ENCODE peak calls at places on chromosomes 4 and X, in four cellular contexts. U is H1, I is HepG2, H is SK-N-SH. S is an unnamed sample.
A peak's percentile ranks its signal among the peaks of the same experiment; 100 is the strongest.

GRCh38 chrX:110012818-110013484 is 10.0 kb downstream of the TMEM164 start:
- DNase-seq in H (no peak), I (no peak), U (no peak), S (no peak)

GRCh38 chrX:3678287-3678686 is 35.2 kb downstream of the PRKX start:
- DNase-seq in H (no peak), U (no peak), I (no peak), S (no peak)

GRCh38 chr4:21198683-21199082 is 498.4 kb downstream of the PACRGL start:
- DNase-seq in U (no peak), I (peak; percentile 4), H (no peak), S (no peak)

GRCh38 chr4:117983541-117984451 is 50.5 kb upstream of the NDST3 start:
- DNase-seq in U (no peak), I (no peak), H (no peak), S (no peak)

GRCh38 chr4:144723471-144723870 is 77.5 kb downstream of the HHIP start:
- DNase-seq in U (no peak), H (no peak), I (no peak), S (no peak)

GRCh38 chr4:122458625-122459024 is 2.1 kb upstream of the IL2 start:
- DNase-seq in U (no peak), H (no peak), I (no peak), S (no peak)

GRCh38 chr4:112765317-112765989 is 128.5 kb downstream of the LARP7 start:
- DNase-seq in U (peak; percentile 9), I (peak; percentile 52), H (peak; percentile 71), S (peak; percentile 7)

GRCh38 chrX:40326186-40326965 is 228.6 kb upstream of the BCOR start:
- DNase-seq in I (no peak), H (no peak), U (no peak), S (no peak)

GRCh38 chr4:8646296-8647093 is 53.9 kb downstream of the CPZ start:
- DNase-seq in H (no peak), I (no peak), U (no peak), S (no peak)

GRCh38 chr4:89773793-89774192 is 63.2 kb downstream of the SNCA start:
- DNase-seq in H (no peak), U (no peak), I (no peak), S (no peak)

GRCh38 chr4:40995850-40996249 is 218.5 kb downstream of the APBB2 start:
- DNase-seq in U (no peak), I (no peak), H (no peak), S (no peak)

GRCh38 chr4:137367608-137368007 is 164.7 kb downstream of the PCDH18 start:
- DNase-seq in U (no peak), H (no peak), I (no peak), S (no peak)

GRCh38 chrX:103250977-103251376 is 4.0 kb downstream of the TCEAL8 start:
- DNase-seq in I (no peak), U (no peak), H (no peak), S (no peak)

GRCh38 chr4:120509222-120509621 is 413.3 kb downstream of the PRDM5 start:
- DNase-seq in I (no peak), U (no peak), H (no peak), S (no peak)

GRCh38 chrX:156004256-156004655 is 6.8 kb downstream of the IL9R start:
- DNase-seq in H (no peak), U (no peak), I (no peak), S (no peak)

GRCh38 chrX:72270316-72270866 is 6.7 kb downstream of the RPS4X start:
- DNase-seq in U (no peak), I (no peak), H (no peak), S (no peak)

GRCh38 chr4:1260418-1261106 is 11.6 kb upstream of the CTBP1 start:
- DNase-seq in U (no peak), I (no peak), H (no peak), S (no peak)

GRCh38 chr4:77078401-77078800 is 2.6 kb upstream of the CCNI start:
- DNase-seq in U (no peak), H (no peak), I (no peak), S (no peak)

GRCh38 chr4:175066923-175067627 is 148.9 kb downstream of the ADAM29 start:
- DNase-seq in I (no peak), U (no peak), H (no peak), S (no peak)

GRCh38 chrX:103311401-103311785 is 603 bp upstream of the BEX2 start:
- DNase-seq in U (no peak), H (no peak), I (no peak), S (no peak)

GRCh38 chrX:96433409-96434122 is 251.1 kb upstream of the DIAPH2 start:
- DNase-seq in U (no peak), H (no peak), I (no peak), S (no peak)

GRCh38 chr4:104901438-104901837 is 245.2 kb upstream of the TET2 start:
- DNase-seq in U (peak; percentile 1), H (no peak), I (no peak), S (no peak)
- TF ChIP-seq TCF12 in U (no peak), H (no peak), I (no peak), S (no peak)

DNA sequence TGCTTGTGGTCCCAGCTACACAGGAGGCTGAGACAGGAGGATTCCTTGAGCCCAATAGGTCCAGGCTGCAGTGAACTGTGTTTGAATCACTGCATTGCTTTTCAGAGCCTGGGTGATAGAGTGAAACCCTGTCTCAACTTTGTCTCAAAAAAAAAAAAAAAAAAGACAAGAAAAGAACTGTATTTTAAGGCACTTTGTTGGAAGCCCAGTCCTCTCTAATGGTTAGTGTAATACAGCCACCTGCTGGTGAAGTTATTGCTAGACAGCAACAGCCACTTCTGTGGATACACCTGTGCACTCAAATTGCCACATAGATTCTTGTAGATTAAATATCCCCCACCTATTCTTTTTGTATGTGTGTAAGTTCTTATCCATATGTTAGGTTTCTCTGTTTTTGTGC is 10.1 kb upstream of the FGG start:
- DNase-seq in H (peak; percentile 31), I (peak; percentile 66), U (no peak), S (no peak)
- TF ChIP-seq TCF12 in H (no peak), I (no peak), U (no peak), S (no peak)

GRCh38 chrX:48714573-48714972 is 18.0 kb downstream of the SUV39H1 start:
- DNase-seq in I (no peak), U (no peak), H (no peak), S (no peak)

GRCh38 chrX:48711929-48712505 is 15.5 kb downstream of the SUV39H1 start:
- DNase-seq in U (no peak), I (peak; percentile 61), H (no peak), S (no peak)

GRCh38 chrX:48713847-48714246 is 17.3 kb downstream of the SUV39H1 start:
- DNase-seq in U (no peak), I (no peak), H (no peak), S (no peak)

GRCh38 chrX:48715876-48716502 is 19.5 kb downstream of the SUV39H1 start:
- DNase-seq in U (no peak), I (no peak), H (no peak), S (no peak)

DNA sequence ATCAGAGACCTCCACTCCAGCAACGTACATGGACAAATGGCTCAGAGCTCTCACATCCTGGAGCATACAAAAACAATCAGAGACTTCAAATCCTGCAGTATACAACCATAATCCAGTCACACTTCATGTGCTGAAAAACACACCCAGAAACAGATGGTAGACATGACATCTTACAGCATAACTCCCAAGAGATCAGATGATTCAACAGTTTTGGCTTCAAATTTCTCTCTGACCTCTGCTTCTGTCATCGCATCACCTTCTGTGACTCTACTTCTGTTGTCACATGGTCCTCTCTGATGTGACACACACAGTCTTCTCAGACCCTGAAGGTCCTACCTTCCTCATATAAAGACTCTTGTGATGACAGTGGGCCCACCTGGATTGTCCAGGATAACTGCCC is 18.5 kb downstream of the SUV39H1 start:
- DNase-seq in I (no peak), H (no peak), U (no peak), S (no peak)
- TF ChIP-seq TCF12 in I (no peak), H (no peak), U (no peak), S (no peak)

GRCh38 chrX:66638591-66639500 is at the start of gene EDA2R:
- DNase-seq in U (peak; percentile 9), I (peak; percentile 85), H (peak; percentile 66), S (peak; percentile 60)
- TF ChIP-seq TCF12 in U (no peak), I (no peak), H (peak; percentile 11), S (no peak)

DNA sequence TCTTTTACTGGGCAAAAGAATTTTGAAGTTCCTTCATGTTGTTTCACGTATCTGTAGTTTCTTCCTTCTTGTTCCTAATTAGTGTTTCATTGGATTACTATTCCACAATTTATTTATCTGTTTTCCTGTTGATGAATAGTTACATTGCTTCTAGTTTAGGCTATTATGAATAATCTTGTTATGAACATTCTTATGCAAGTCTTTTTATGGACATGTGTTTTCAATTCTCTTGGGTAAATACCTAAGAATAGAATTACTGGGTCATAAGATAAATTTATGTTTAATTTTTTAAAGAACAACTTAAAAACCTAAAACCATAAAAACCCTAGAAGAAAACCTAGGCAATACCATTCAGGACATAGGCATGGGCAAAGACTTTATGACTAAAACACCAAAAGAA is 70.9 kb upstream of the RXFP1 start:
- DNase-seq in I (no peak), U (no peak), H (no peak), S (no peak)
- TF ChIP-seq TCF12 in I (no peak), U (no peak), H (no peak), S (no peak)

GRCh38 chr4:53376900-53377299 is 541 bp upstream of the FIP1L1 start:
- DNase-seq in I (no peak), H (peak; percentile 19), U (no peak), S (no peak)
- TF ChIP-seq TCF12 in I (no peak), H (no peak), U (no peak), S (no peak)

GRCh38 chr4:47075241-47075640 is 43.9 kb downstream of the GABRB1 start:
- DNase-seq in H (no peak), I (no peak), U (no peak), S (no peak)

GRCh38 chr4:47074836-47075235 is 43.5 kb downstream of the GABRB1 start:
- DNase-seq in U (no peak), H (no peak), I (no peak), S (no peak)

GRCh38 chr4:47068986-47069385 is 37.6 kb downstream of the GABRB1 start:
- DNase-seq in U (no peak), H (no peak), I (no peak), S (no peak)

GRCh38 chr4:47075919-47076318 is 44.6 kb downstream of the GABRB1 start:
- DNase-seq in H (no peak), I (no peak), U (no peak), S (no peak)

DNA sequence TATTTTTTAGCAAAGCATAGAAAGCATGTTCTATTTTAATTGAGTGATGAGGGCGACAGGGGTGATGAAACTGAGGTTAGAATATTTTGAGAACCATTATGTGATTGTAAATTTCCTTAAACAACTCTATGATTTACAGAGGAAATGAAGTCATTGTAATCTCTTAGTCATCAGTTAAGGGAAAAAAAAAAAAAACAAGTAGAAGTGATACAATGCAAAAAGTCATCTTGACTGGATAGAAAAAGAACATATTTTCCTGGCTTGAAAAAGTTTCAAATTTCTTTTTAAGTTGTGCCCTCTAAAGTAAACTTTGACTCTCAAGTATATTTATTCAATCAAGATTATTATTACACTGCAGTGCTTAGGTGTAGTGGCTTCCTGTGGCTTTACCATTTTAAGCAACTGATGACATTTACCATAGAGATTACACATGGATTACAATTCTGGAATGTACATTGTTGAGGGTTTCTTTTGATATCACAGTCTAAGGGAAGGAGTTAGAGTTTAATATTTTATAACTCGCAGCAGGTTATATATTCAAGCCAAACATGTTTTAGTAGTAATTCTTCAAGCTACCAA is 40.6 kb downstream of the GABRB1 start:
- DNase-seq in U (no peak), I (no peak), H (no peak), S (no peak)
- TF ChIP-seq TCF12 in U (no peak), I (no peak), H (peak; percentile 15), S (no peak)